ENCODE peak calls at places on chromosomes 5 and 9, in nine cellular contexts. O, G, B, J, A, W, D, R and N are unnamed samples.

GRCh38 chr5:150489358-150490295 is 18.3 kb upstream of the NDST1 start:
- DNase-seq in D (peak), J (peak), B (no peak), G (peak), R (no peak), W (no peak), A (peak), O (no peak), N (no peak)

GRCh38 chr9:5073701-5074100 is 88.6 kb downstream of the JAK2 start:
- DNase-seq in B (no peak), R (no peak), A (no peak), W (no peak), J (no peak), O (no peak), D (no peak), G (no peak), N (no peak)

GRCh38 chr5:157516016-157516415 is 56.0 kb downstream of the NIPAL4 start:
- DNase-seq in R (peak), G (no peak), O (no peak), D (no peak), W (no peak), J (no peak), B (no peak), A (peak), N (no peak)

GRCh38 chr9:114424126-114424525 is 36.3 kb upstream of the AKNA start:
- DNase-seq in R (no peak), A (no peak), B (no peak), O (no peak), G (peak), D (no peak), W (no peak), J (no peak), N (no peak)

GRCh38 chr9:77000330-77000729 is 19.1 kb upstream of the FOXB2 start:
- DNase-seq in A (no peak), B (no peak), R (no peak), D (no peak), W (no peak), O (no peak), J (no peak), G (no peak), N (peak)

GRCh38 chr5:125316913-125317545 is 570.6 kb upstream of the ZNF608 start:
- DNase-seq in O (no peak), D (no peak), B (no peak), A (no peak), J (no peak), R (no peak), G (no peak), W (no peak), N (no peak)

GRCh38 chr9:14806941-14807340 is 84.4 kb upstream of the CER1 start:
- DNase-seq in G (no peak), R (no peak), J (no peak), D (no peak), B (no peak), O (no peak), W (no peak), A (no peak), N (no peak)

GRCh38 chr5:35867998-35868397 is 11.3 kb downstream of the IL7R start:
- DNase-seq in R (no peak), J (no peak), B (no peak), W (no peak), G (no peak), O (no peak), D (no peak), A (no peak), N (no peak)

GRCh38 chr9:113943112-113944009 is 67.3 kb downstream of the ZNF618 start:
- DNase-seq in O (no peak), W (no peak), B (no peak), R (no peak), D (no peak), J (no peak), A (no peak), G (no peak), N (peak)

GRCh38 chr9:87959916-87960581 is 14.3 kb downstream of the CDK20 start:
- DNase-seq in R (no peak), D (no peak), B (no peak), W (no peak), J (no peak), A (peak), G (no peak), O (no peak), N (no peak)

GRCh38 chr9:14365667-14366066 is 51.7 kb upstream of the NFIB start:
- DNase-seq in G (no peak), R (no peak), B (no peak), A (peak), J (no peak), W (no peak), O (no peak), D (no peak), N (no peak)

GRCh38 chr5:61277190-61277589 is 54.9 kb upstream of the ZSWIM6 start:
- DNase-seq in J (no peak), B (no peak), O (no peak), W (no peak), D (no peak), G (no peak), R (no peak), A (peak), N (no peak)

GRCh38 chr5:82045526-82046267 is 73.9 kb downstream of the ATG10 start:
- DNase-seq in W (no peak), O (no peak), R (no peak), J (no peak), D (no peak), B (no peak), G (no peak), A (peak), N (no peak)

GRCh38 chr5:162683280-162683679 is 615.7 kb downstream of the GABRG2 start:
- DNase-seq in A (no peak), O (no peak), G (no peak), W (no peak), D (peak), R (no peak), B (no peak), J (no peak), N (no peak)

GRCh38 chr9:78918976-78919375 is 622.1 kb downstream of the PSAT1 start:
- DNase-seq in B (no peak), W (no peak), R (no peak), D (no peak), A (no peak), G (no peak), O (no peak), J (no peak), N (no peak)

GRCh38 chr9:83800236-83801033 is 17.1 kb downstream of the GKAP1 start:
- DNase-seq in J (no peak), A (no peak), G (no peak), D (no peak), R (no peak), B (no peak), W (no peak), O (no peak), N (no peak)

GRCh38 chr5:140267201-140267540 is 35.7 kb downstream of the PFDN1 start:
- DNase-seq in A (no peak), D (no peak), B (no peak), G (no peak), W (no peak), R (no peak), O (no peak), J (no peak), N (no peak)

GRCh38 chr5:1431021-1431811 is 14.0 kb downstream of the SLC6A3 start:
- DNase-seq in G (peak), B (peak), J (no peak), O (no peak), W (no peak), D (no peak), A (no peak), R (no peak), N (no peak)

GRCh38 chr9:104779334-104779733 is 15.4 kb downstream of the NIPSNAP3B start:
- DNase-seq in B (no peak), G (no peak), D (no peak), O (no peak), A (no peak), W (no peak), R (no peak), J (no peak), N (no peak)

GRCh38 chr9:69421908-69422801 is 97.1 kb downstream of the ENTREP1 start:
- DNase-seq in G (no peak), W (peak), B (peak), R (peak), J (peak), D (peak), A (peak), O (no peak), N (no peak)

GRCh38 chr9:124834586-124834985 is 18.7 kb upstream of the WDR38 start:
- DNase-seq in D (no peak), A (peak), J (no peak), R (no peak), G (no peak), B (no peak), W (no peak), O (no peak), N (no peak)

GRCh38 chr5:148393390-148393741 is 9.6 kb downstream of the FBXO38 start:
- DNase-seq in J (no peak), D (no peak), R (no peak), G (no peak), O (no peak), W (no peak), B (no peak), A (peak), N (no peak)

GRCh38 chr5:109936091-109936490 is 246.4 kb downstream of the MAN2A1 start:
- DNase-seq in J (no peak), G (no peak), O (no peak), W (no peak), B (no peak), R (no peak), A (no peak), D (peak), N (peak)

GRCh38 chr5:57179262-57179960 is 5.6 kb downstream of the GPBP1 start:
- DNase-seq in J (no peak), B (no peak), W (no peak), G (no peak), A (no peak), R (no peak), D (no peak), O (no peak), N (no peak)

GRCh38 chr5:9156282-9156681 is 389.6 kb downstream of the SEMA5A start:
- DNase-seq in O (no peak), W (no peak), G (no peak), R (no peak), J (peak), A (peak), D (peak), B (no peak), N (no peak)

GRCh38 chr5:87949665-87950640 is 318.7 kb downstream of the TMEM161B start:
- DNase-seq in G (no peak), D (no peak), B (no peak), J (no peak), A (no peak), O (no peak), W (no peak), R (no peak), N (no peak)

GRCh38 chr5:98328015-98328414 is 445.4 kb upstream of the RGMB start:
- DNase-seq in A (no peak), D (no peak), W (no peak), B (no peak), J (no peak), R (no peak), O (no peak), G (no peak), N (no peak)

GRCh38 chr5:17021363-17021932 is 85.4 kb upstream of the MYO10 start:
- DNase-seq in W (no peak), A (peak), G (no peak), R (no peak), B (no peak), J (no peak), O (no peak), D (no peak), N (no peak)

GRCh38 chr9:93231121-93231694 is 47.3 kb downstream of the WNK2 start:
- DNase-seq in W (no peak), B (peak), G (peak), J (no peak), R (no peak), O (peak), D (peak), A (no peak), N (no peak)
- TF ChIP-seq POLR2A in W (no peak), B (no peak), G (no peak), J (no peak), R (no peak), O (no peak), D (no peak), A (no peak), N (no peak)

DNA sequence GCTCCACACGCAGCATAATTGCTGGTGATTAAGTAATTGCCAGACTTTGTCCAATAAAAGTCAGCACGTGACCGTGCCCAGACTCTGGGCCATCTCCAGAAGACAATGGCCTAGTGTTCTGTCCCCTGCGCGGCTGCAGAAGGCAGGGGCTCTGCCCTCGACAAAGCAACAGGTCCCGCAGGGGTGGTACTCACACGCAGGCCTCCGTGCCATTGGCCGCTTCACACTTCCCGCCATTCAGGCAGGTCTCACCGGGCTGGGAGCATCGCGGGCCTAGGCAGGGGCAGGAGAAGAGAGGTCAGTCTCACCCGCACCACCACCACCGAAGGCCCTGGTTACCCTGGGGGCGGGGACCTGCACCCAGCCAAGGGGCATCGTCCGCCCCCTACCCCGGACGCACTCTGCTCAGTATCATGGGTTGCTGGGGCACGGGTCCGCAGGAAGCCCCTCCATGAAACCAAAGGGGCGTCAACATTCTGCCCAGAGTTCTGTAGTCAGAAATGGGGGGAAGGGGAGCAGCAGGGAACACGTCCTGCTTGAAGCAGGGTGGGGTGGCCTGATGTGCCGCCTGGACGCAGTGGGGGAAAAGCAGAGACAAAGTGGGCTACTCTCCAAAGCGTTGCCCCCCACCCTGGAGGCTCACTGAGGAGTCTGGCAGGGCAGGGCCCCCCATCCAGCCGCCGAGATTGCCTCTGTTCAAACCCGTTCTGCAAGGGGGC is 1.9 kb downstream of the NOTCH1 start:
- DNase-seq in B (no peak), D (no peak), A (no peak), J (no peak), R (no peak), G (peak), O (peak), W (no peak), N (no peak)
- TF ChIP-seq POLR2A in B (no peak), D (no peak), A (no peak), J (no peak), R (no peak), G (no peak), O (no peak), W (no peak), N (no peak)

DNA sequence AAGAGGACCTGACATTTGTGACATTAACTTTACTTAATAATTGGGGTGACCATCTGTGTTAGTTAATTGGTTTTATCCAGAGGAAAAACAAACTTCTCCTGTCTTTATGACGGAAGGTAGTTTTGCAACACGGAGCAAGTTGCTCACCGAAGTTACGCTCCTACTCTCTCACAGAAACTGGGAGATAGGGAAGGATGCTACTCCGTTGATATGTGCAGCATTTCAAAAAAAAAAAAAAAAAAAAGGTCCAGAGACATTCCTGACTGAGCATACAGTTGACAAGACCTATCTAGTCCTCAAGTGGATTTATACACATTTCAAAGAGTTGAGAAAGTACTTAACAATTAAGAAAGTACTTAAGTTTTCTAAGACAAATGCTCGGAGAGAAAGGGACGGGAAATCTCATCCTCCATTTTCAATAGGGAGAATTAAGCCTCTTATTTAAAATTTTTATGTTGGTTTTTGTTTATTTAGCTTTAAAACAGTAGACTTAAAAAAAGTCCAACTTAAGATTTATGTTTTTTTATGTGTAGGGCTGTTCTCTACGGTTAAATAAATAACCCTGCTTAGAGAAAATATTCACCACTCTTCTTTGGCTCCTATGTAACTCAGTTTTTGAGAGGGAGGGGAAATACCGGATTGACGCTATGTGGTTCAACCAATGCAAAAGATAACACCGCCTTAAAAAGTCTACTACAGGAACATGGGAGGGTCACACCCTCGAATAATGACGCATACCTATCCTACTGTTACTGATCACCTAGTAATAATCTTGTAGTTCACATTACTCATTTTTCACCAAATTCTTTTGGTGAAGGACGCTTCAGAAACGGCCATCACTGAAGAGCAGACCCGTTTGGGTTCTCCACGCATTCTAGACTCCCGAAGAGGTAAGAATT is at the start of gene FER:
- DNase-seq in R (peak), G (no peak), W (peak), B (no peak), O (no peak), A (peak), D (peak), J (no peak), N (no peak)
- TF ChIP-seq POLR2A in R (no peak), G (no peak), W (no peak), B (no peak), O (peak), A (no peak), D (no peak), J (peak), N (peak)

DNA sequence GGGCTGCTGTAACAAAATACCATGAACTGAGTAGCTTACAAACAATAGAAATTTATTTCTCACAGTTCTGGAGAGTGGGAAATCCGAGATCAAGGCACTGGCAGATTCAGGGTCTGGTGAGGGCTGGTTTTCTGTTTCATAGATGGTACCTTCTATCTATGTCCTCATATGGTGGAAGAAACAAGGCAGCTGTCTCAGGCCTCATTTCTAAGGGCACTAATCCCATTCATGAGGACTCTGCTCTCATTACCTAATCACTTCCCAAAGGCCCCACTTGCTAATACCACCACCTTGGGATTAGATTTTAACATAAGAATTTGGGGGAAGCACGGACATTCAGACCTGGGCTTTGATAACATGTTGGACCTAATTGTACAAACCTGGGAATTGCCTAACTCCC is 13.5 kb downstream of the RFESD start:
- DNase-seq in A (no peak), O (no peak), W (no peak), J (no peak), B (no peak), D (no peak), G (no peak), R (no peak), N (no peak)
- TF ChIP-seq POLR2A in A (no peak), O (no peak), W (no peak), J (no peak), B (no peak), D (no peak), G (no peak), R (no peak), N (no peak)

GRCh38 chr9:85416720-85417119 is 325.0 kb downstream of the AGTPBP1 start:
- DNase-seq in A (no peak), O (no peak), B (no peak), D (no peak), R (no peak), J (no peak), G (no peak), W (no peak), N (no peak)
- TF ChIP-seq POLR2A in A (no peak), O (no peak), B (no peak), D (no peak), R (no peak), J (no peak), G (no peak), W (no peak), N (no peak)

GRCh38 chr9:136124976-136125692 is 6.5 kb upstream of the TMEM250 start:
- DNase-seq in J (no peak), A (no peak), G (no peak), O (no peak), B (no peak), W (no peak), R (no peak), D (no peak), N (no peak)
- TF ChIP-seq POLR2A in J (no peak), A (no peak), G (no peak), O (no peak), B (no peak), W (no peak), R (no peak), D (no peak), N (no peak)

GRCh38 chr9:129671065-129671464 is 5.6 kb downstream of the PRRX2 start:
- DNase-seq in O (no peak), J (no peak), D (no peak), G (no peak), W (no peak), R (no peak), B (no peak), A (no peak), N (no peak)
- TF ChIP-seq POLR2A in O (no peak), J (no peak), D (no peak), G (no peak), W (no peak), R (no peak), B (no peak), A (no peak), N (no peak)